ENCODE peak calls at places on chromosomes 1 and 21, in ten cellular contexts. U is choroid plexus epithelial cell, I is cardiac muscle cell, J is AG10803, Y is PC-3, F is ascending aorta, V is AG04450, H is mucosa of descending colon, K is upper lobe of right lung, M is lower lobe of right lung. Z is an unnamed sample.

GRCh38 chr1:117673405-117673804 is 67.6 kb downstream of the TENT5C start:
- DNase-seq in I (peak; percentile 66), M (no peak), V (no peak), F (no peak), J (peak; percentile 70), Y (peak; percentile 63), K (no peak), H (no peak), U (peak; percentile 46), Z (peak; percentile 24)

GRCh38 chr21:44765231-44766013 is 36.2 kb downstream of the UBE2G2 start:
- DNase-seq in J (no peak), K (peak; percentile 57), I (peak; percentile 47), F (no peak), V (no peak), M (no peak), Y (peak; percentile 88), U (peak; percentile 34), H (no peak), Z (no peak)

GRCh38 chr21:41526478-41527087 is 18.6 kb upstream of the TMPRSS2 start:
- DNase-seq in J (no peak), F (no peak), K (no peak), V (no peak), H (peak; percentile 76), M (no peak), Y (no peak), I (no peak), U (no peak), Z (no peak)

GRCh38 chr1:153881764-153882163 is 41.0 kb downstream of the GATAD2B start:
- DNase-seq in H (no peak), F (no peak), U (peak; percentile 70), Y (no peak), V (no peak), K (no peak), M (no peak), I (peak; percentile 58), J (peak; percentile 23), Z (no peak)

GRCh38 chr1:87226341-87226760 is 102.3 kb upstream of the LMO4 start:
- DNase-seq in V (peak; percentile 96), U (peak; percentile 100), Y (peak; percentile 96), M (peak; percentile 63), I (peak; percentile 99), K (peak; percentile 70), F (peak; percentile 85), H (peak; percentile 59), J (peak; percentile 98), Z (peak; percentile 95)

GRCh38 chr1:174206148-174206826 is 47.0 kb downstream of the RABGAP1L start:
- DNase-seq in U (peak; percentile 15), Y (no peak), J (no peak), K (no peak), F (no peak), V (no peak), M (no peak), H (no peak), I (peak; percentile 15), Z (no peak)

GRCh38 chr1:50371749-50372148 is 51.5 kb downstream of the DMRTA2 start:
- DNase-seq in Y (no peak), V (no peak), M (no peak), J (peak; percentile 28), I (no peak), F (no peak), K (no peak), H (no peak), U (no peak), Z (no peak)

GRCh38 chr21:36400719-36401118 is 15.5 kb downstream of the CHAF1B start:
- DNase-seq in I (no peak), J (no peak), F (no peak), Y (no peak), U (no peak), M (no peak), H (no peak), K (no peak), V (no peak), Z (no peak)

GRCh38 chr1:5707566-5708178 is 284.6 kb downstream of the NPHP4 start:
- DNase-seq in Y (peak; percentile 19), H (no peak), U (no peak), K (no peak), V (no peak), J (no peak), I (no peak), M (peak; percentile 30), F (no peak), Z (no peak)

GRCh38 chr1:226736908-226737818 is 1.9 kb downstream of the ITPKB start:
- DNase-seq in H (peak; percentile 51), M (peak; percentile 67), V (no peak), I (peak; percentile 47), K (peak; percentile 74), U (peak; percentile 55), Y (peak; percentile 53), F (peak; percentile 67), J (peak; percentile 35), Z (no peak)

GRCh38 chr1:226738995-226739695 is at the start of gene ITPKB:
- DNase-seq in K (peak; percentile 71), U (peak; percentile 81), J (peak; percentile 45), I (peak; percentile 91), H (peak; percentile 69), M (peak; percentile 55), F (peak; percentile 70), Y (peak; percentile 82), V (peak; percentile 38), Z (no peak)

GRCh38 chr1:226739696-226740065 is 599 bp upstream of the ITPKB start:
- DNase-seq in Y (no peak), J (no peak), U (no peak), K (no peak), H (no peak), I (no peak), F (no peak), M (no peak), V (no peak), Z (no peak)

GRCh38 chr1:226737819-226738420 is 1.2 kb downstream of the ITPKB start:
- DNase-seq in H (peak; percentile 64), J (peak; percentile 25), K (peak; percentile 82), Y (peak; percentile 61), I (peak; percentile 48), U (peak; percentile 32), V (no peak), F (peak; percentile 77), M (peak; percentile 71), Z (no peak)

DNA sequence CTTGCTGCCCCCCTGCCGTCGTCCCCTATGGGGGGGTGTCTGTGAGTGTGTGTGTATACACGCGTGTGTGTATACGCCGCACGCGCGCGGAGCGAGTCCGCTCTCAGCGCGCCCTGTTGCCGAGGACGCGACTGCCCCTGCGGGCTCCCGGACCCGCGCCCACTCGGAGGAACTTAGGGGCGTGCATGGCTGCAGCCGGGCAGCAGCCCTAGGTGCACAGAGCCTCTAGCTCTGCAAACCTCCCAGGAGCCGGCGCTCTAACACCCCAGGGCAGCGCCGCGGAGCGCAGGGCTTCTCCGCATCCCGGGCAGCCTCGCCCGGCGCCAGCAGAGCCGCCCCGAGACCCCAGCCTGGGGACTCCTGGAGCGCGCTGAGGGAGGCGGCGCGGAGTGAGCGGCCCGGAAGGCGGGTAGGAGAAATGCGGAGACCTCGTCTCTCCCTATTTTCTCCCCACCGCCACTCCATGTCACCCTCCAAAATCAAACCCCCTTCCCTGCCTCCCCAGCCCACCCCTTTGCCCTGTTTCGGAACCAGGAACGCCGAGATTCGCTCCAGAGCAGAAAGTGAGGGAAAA is 574 bp downstream of the ITPKB start:
- DNase-seq in V (no peak), M (peak; percentile 65), K (peak; percentile 81), J (peak; percentile 16), H (no peak), I (peak; percentile 48), F (no peak), Y (peak; percentile 60), U (peak; percentile 47), Z (no peak)
- TF ChIP-seq CTCF in V (peak; percentile 28), M (no peak), K (no peak), J (no peak), H (no peak), I (no peak), F (no peak), Y (no peak), U (peak; percentile 14), Z (peak; percentile 17)

GRCh38 chr1:236065509-236066005 is 667 bp upstream of the NID1 start:
- DNase-seq in Y (no peak), H (peak; percentile 14), F (no peak), K (no peak), V (no peak), M (no peak), U (no peak), I (no peak), J (no peak), Z (no peak)
- H3K4me3 ChIP-seq in Y (peak overlapping the region; percentile 81), H (no peak overlapping the region), F (peak overlapping the region; percentile 81), K (peak overlapping the region; percentile 74), V (peak overlapping the region; percentile 67), M (peak overlapping the region; percentile 77), U (peak overlapping the region; percentile 89), I (peak overlapping the region; percentile 68), J (peak overlapping the region; percentile 79), Z (peak overlapping the region; percentile 91)

GRCh38 chr1:188127507-188127906 is 1298.8 kb downstream of the PLA2G4A start:
- DNase-seq in U (no peak), I (no peak), F (no peak), K (no peak), Y (peak; percentile 52), M (no peak), H (no peak), V (no peak), J (no peak), Z (no peak)

GRCh38 chr1:188129856-188130838 is 1301.4 kb downstream of the PLA2G4A start:
- DNase-seq in Y (no peak), M (no peak), I (no peak), F (no peak), V (no peak), H (no peak), U (peak; percentile 18), J (no peak), K (no peak), Z (no peak)

DNA sequence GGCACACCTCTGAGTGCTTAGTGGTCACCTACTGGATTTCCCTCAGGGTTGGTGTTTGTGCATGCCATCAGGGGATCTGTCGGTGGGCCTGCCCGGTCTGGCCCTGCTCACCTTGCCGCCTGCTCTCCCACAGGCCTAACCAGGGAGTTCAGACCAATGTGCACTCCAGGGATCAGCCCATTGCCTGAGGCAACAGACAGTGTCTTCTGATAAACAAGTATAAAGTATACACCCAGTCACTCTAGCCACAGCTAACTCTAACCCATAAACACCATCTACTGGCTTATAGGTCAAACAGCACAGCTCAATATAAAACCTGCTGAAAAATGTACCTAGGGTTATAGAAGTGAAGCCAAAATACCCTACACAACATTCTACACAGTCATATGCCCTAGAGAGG is 1300.0 kb downstream of the PLA2G4A start:
- DNase-seq in U (peak; percentile 69), I (no peak), J (no peak), M (no peak), Y (peak; percentile 59), H (no peak), F (no peak), K (no peak), V (no peak), Z (no peak)
- TF ChIP-seq CTCF in U (peak; percentile 51), I (no peak), J (no peak), M (no peak), Y (peak; percentile 61), H (no peak), F (no peak), K (no peak), V (peak; percentile 37), Z (peak; percentile 14)

DNA sequence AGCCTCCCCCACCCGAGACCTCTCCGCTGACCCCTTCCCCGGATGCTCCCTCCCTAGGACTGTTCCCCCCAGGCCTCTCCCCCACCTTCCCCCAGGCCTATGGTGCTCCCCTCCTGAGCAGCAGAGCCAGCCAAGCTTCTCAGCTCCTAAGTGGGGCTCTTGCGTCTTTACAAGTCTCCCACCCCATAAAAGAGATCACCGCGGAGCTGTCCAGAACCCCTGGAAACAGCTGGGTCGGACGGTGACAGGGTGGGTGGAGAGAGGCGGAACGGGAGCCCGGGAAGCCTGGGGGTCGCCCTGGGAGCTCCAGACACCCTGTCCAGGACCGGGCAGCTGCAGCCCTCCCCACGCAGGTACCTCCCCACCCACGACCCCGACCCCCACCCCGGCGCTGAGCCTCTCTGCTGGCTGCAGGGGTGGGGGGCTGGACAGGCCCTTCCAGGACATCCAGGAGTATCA is 61.2 kb downstream of the WNT9A start:
- DNase-seq in U (no peak), Y (no peak), V (no peak), J (no peak), M (no peak), K (peak; percentile 57), H (no peak), I (no peak), F (peak; percentile 57), Z (no peak)
- H3K4me3 ChIP-seq in U (no peak overlapping the region), Y (no peak overlapping the region), V (peak overlapping the region; percentile 17), J (no peak overlapping the region), M (peak overlapping the region; percentile 61), K (peak overlapping the region; percentile 57), H (no peak overlapping the region), I (no peak overlapping the region), F (peak overlapping the region; percentile 39), Z (no peak overlapping the region)